ENCODE peak calls at places on chromosomes 11 and 22, in five cellular contexts. Y, K, Z, G and S are unnamed samples.

GRCh38 chr11:38971141-38971540 is 2373.1 kb upstream of the RAG2 start:
- DNase-seq in Z (no peak), Y (no peak), K (no peak), G (no peak), S (no peak)

GRCh38 chr22:26466196-26466595 is 17.4 kb downstream of the HPS4 start:
- DNase-seq in Z (no peak), K (no peak), Y (no peak), G (no peak), S (no peak)

GRCh38 chr11:20912046-20912821 is 242.8 kb downstream of the NELL1 start:
- DNase-seq in K (no peak), G (no peak), Z (no peak), Y (no peak), S (no peak)

GRCh38 chr11:86999859-87000753 is 37.6 kb upstream of the TMEM135 start:
- DNase-seq in G (no peak), K (no peak), Z (peak), Y (no peak), S (no peak)

GRCh38 chr11:14502039-14502438 is 2.4 kb upstream of the COPB1 start:
- DNase-seq in G (no peak), Y (no peak), K (no peak), Z (no peak), S (no peak)

GRCh38 chr11:11965192-11965591 is 43.2 kb downstream of the DKK3 start:
- DNase-seq in G (no peak), K (no peak), Y (no peak), Z (no peak), S (no peak)

GRCh38 chr11:102640946-102641345 is 15.8 kb upstream of the MMP20 start:
- DNase-seq in Z (no peak), G (no peak), Y (no peak), K (no peak), S (no peak)

GRCh38 chr22:19596680-19597398 is 72.6 kb upstream of the CLDN5 start:
- DNase-seq in K (no peak), G (no peak), Y (no peak), Z (no peak), S (no peak)

GRCh38 chr11:102010776-102011500 is 36.3 kb upstream of the CFAP300 start:
- DNase-seq in K (peak), Y (peak), Z (peak), G (peak), S (no peak)

GRCh38 chr11:16959528-16960100 is 54.6 kb downstream of the PLEKHA7 start:
- DNase-seq in K (no peak), G (no peak), Z (no peak), Y (no peak), S (no peak)

GRCh38 chr22:45505991-45506743 is 3.5 kb downstream of the FBLN1 start:
- DNase-seq in Y (no peak), Z (no peak), G (no peak), K (no peak), S (no peak)

GRCh38 chr11:115765803-115766239 is 261.6 kb upstream of the CADM1 start:
- DNase-seq in G (no peak), Y (no peak), K (no peak), Z (no peak), S (no peak)

GRCh38 chr22:29003975-29004646 is 57.5 kb downstream of the C22orf31 start:
- DNase-seq in G (no peak), Y (no peak), K (no peak), Z (peak), S (no peak)

GRCh38 chr11:27228232-27228631 is 134.8 kb downstream of the CCDC34 start:
- DNase-seq in Y (no peak), K (no peak), Z (no peak), G (no peak), S (no peak)

GRCh38 chr11:57432714-57433163 is 5.8 kb upstream of the SLC43A3 start:
- DNase-seq in Z (no peak), G (no peak), Y (no peak), K (no peak), S (no peak)

GRCh38 chr11:73995247-73995646 is 12.6 kb upstream of the UCP2 start:
- DNase-seq in Y (no peak), Z (no peak), G (no peak), K (no peak), S (no peak)

GRCh38 chr22:44671742-44672141 is 30.3 kb upstream of the PRR5 start:
- DNase-seq in Y (no peak), G (no peak), Z (no peak), K (no peak), S (no peak)

GRCh38 chr11:33039274-33040126 is at the start of gene TCP11L1:
- DNase-seq in Y (peak), Z (peak), G (peak), K (peak), S (no peak)

GRCh38 chr22:20247010-20247505 is 21.1 kb downstream of the RTN4R start:
- DNase-seq in G (no peak), K (no peak), Z (no peak), Y (no peak), S (no peak)

GRCh38 chr11:92349478-92350156 is 125.0 kb downstream of the FAT3 start:
- DNase-seq in Z (no peak), Y (no peak), K (no peak), G (no peak), S (no peak)

GRCh38 chr11:10303558-10304363 is 1.1 kb upstream of the ADM start:
- DNase-seq in G (no peak), Z (peak), K (peak), Y (no peak), S (no peak)

GRCh38 chr11:76880314-76880713 is 19.6 kb downstream of the ACER3 start:
- DNase-seq in K (no peak), G (no peak), Y (no peak), Z (no peak), S (no peak)

GRCh38 chr22:36423461-36424404 is 36.0 kb upstream of the MYH9 start:
- DNase-seq in Z (no peak), Y (no peak), G (no peak), K (no peak), S (no peak)

GRCh38 chr11:65859134-65859811 is 960 bp upstream of the MUS81 start:
- DNase-seq in Z (peak), G (peak), K (peak), Y (peak), S (peak)
- TF ChIP-seq POLR2AphosphoS5 in Z (peak), G (peak), K (peak), Y (peak), S (peak)

GRCh38 chr11:130773436-130773835 is 142.8 kb downstream of the SNX19 start:
- DNase-seq in G (no peak), Z (no peak), Y (no peak), K (no peak), S (no peak)

GRCh38 chr11:130766650-130767297 is 149.5 kb downstream of the SNX19 start:
- DNase-seq in Y (no peak), G (no peak), K (no peak), Z (no peak), S (no peak)

GRCh38 chr11:130771708-130772107 is 144.6 kb downstream of the SNX19 start:
- DNase-seq in Y (no peak), Z (no peak), K (no peak), G (no peak), S (no peak)

GRCh38 chr11:130772266-130773227 is 143.7 kb downstream of the SNX19 start:
- DNase-seq in Y (no peak), Z (peak), G (no peak), K (peak), S (no peak)

DNA sequence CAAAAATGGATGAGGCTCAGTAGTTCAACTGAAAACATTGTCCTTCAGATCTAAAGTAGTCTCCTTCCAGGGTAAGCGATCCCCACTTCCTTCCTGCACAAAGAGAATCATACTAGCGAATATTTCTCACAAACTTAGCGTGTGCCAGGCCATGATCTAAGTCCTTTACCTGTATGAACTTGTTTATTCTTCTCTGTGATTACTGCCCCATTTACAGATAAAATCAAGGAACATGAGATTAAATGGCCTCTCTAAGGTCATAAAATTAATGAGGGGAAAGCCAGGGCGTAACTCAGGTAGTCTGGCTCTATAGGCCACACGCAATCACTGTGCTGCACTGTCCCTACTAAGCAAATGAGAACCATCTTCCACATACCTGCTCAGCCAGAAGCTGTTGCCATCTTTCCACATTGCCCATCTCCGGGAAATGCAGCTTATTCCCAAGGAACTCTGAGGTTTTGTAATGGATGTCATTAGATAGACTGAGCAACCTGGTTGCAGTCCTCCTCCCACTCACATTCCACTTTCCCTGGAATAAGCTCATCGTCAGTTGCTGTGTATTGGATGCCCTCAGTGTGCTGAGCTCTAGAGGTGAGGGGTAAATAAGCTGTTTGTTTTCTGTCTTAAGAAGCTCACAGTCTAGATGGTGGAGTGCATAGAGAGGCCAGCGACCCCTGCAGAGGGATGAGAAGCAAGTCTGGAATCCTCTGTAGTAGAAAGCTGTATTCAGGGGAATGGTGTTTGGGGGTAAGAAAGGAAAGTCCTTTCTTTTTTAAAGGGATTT is 146.3 kb downstream of the SNX19 start:
- DNase-seq in K (no peak), G (no peak), Z (no peak), Y (no peak), S (no peak)
- TF ChIP-seq POLR2AphosphoS5 in K (no peak), G (no peak), Z (no peak), Y (no peak), S (no peak)

DNA sequence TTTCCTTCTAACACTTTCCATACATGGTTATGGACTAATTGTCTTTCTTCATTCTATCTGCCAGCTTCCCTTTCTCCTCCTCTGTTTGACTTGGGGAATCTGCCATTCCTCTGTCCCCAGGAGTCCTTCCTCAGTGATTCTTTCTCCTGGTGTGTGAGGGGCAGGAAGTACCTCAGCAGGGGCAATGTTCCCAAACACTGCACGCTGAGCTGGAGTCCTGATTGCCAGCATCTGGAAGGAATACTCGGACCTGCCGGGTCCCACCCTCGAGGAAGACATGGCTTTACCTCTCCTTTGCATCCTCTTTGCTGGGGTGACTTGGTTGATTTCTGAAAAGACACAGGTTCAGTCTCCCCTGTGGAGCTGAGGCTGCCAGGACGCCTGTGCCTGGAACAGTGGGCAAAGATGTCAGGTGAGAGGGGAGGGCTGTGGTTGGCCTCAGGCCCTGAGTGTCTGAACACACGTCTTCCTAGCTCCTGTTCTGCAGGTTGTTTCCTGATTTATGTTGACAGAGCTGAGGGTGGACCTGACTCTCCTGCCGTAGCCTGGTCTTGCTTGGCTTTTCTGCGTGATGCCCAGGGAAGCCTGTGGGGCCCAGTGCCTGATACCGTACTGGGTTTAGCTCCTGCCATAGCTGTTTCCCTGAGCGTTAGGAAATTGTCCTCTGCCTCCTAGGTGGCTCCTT is 4.3 kb downstream of the COX8A start:
- DNase-seq in G (no peak), Y (no peak), K (no peak), Z (no peak), S (no peak)
- TF ChIP-seq POLR2AphosphoS5 in G (no peak), Y (no peak), K (no peak), Z (no peak), S (no peak)

GRCh38 chr22:37627091-37627490 is 12.4 kb upstream of the SH3BP1 start:
- DNase-seq in K (no peak), G (no peak), Y (no peak), Z (no peak), S (no peak)

GRCh38 chr22:37626144-37626543 is 13.3 kb upstream of the SH3BP1 start:
- DNase-seq in Y (no peak), G (peak), Z (peak), K (peak), S (no peak)

GRCh38 chr22:37628830-37629229 is 10.6 kb upstream of the SH3BP1 start:
- DNase-seq in K (no peak), Y (no peak), Z (no peak), G (no peak), S (no peak)

GRCh38 chr22:37626556-37627075 is 12.9 kb upstream of the SH3BP1 start:
- DNase-seq in Z (no peak), K (peak), Y (no peak), G (no peak), S (no peak)

DNA sequence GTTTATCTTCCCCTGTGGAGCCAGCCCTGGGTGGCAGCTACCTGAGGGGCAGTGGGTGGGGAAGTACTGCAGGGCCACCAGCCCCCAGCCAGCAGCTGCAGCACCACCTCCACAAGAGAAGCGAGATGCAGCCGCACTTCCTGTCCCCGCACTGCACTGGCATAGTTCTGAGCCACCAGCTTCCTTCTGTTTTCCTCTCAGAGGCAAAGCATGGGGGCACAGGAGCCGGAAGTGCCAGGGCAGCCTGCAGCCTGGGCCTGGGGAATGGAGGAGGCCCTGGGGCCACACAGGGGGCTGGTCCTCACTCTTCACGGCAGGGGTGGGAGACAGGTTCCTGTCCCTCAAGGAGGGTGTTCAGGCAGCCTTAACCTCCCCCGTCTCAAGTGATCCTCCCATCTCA is 11.9 kb upstream of the SH3BP1 start:
- DNase-seq in Y (no peak), K (peak), G (no peak), Z (no peak), S (no peak)
- TF ChIP-seq POLR2AphosphoS5 in Y (no peak), K (no peak), G (no peak), Z (no peak), S (no peak)

DNA sequence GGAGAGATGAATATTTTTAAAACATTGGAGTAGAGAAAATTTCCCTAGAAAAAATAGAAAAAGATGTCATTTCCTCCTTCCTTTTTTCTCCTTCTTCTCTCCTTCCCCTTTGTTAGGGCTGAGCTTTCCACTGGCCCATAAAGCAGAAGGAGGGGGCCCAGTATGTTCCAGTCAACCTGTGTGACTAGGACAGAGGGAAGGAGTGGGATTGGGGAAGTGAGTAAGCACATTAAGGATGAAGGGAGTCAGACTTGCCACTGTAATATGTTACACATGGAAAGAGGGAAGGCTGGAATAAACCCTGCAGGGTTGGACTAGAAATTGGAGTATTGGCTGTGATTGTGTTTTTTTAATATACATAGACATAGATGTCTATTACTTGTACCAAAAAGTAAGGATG is 20.1 kb upstream of the SPINDOC start:
- DNase-seq in Y (no peak), Z (no peak), G (no peak), K (no peak), S (no peak)
- TF ChIP-seq POLR2AphosphoS5 in Y (no peak), Z (no peak), G (no peak), K (no peak), S (no peak)

GRCh38 chr11:30452114-30452513 is 129.2 kb downstream of the ARL14EP start:
- DNase-seq in Y (no peak), Z (no peak), G (no peak), K (no peak), S (no peak)

GRCh38 chr11:30453705-30454104 is 130.8 kb downstream of the ARL14EP start:
- DNase-seq in Y (no peak), G (no peak), Z (no peak), K (no peak), S (no peak)

GRCh38 chr11:30455025-30455424 is 131.1 kb downstream of the MPPED2 start:
- DNase-seq in Z (no peak), G (no peak), Y (no peak), K (no peak), S (no peak)

GRCh38 chr11:30452842-30453241 is 129.9 kb downstream of the ARL14EP start:
- DNase-seq in K (no peak), Y (no peak), Z (no peak), G (no peak), S (no peak)

DNA sequence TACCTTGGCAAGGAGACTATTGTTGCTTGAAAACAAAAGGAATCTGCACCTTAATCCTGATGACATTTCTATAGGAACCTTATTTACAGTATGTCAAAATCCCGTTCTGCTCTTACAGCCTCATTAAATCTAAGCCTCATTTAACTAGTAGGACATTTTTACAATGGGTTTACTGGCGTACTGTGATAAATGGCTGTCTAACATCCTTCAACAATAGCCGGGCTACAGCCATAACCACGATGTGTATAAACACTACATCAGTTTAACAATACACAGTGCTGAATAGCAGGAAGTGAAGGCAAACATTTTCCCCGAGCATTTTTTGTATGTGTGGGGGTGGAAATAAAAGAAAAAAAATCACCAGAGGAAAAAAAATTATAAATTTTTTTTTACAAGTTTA is 131.2 kb downstream of the ARL14EP start:
- DNase-seq in Z (no peak), Y (no peak), K (no peak), G (no peak), S (no peak)
- TF ChIP-seq POLR2AphosphoS5 in Z (no peak), Y (no peak), K (no peak), G (no peak), S (no peak)

DNA sequence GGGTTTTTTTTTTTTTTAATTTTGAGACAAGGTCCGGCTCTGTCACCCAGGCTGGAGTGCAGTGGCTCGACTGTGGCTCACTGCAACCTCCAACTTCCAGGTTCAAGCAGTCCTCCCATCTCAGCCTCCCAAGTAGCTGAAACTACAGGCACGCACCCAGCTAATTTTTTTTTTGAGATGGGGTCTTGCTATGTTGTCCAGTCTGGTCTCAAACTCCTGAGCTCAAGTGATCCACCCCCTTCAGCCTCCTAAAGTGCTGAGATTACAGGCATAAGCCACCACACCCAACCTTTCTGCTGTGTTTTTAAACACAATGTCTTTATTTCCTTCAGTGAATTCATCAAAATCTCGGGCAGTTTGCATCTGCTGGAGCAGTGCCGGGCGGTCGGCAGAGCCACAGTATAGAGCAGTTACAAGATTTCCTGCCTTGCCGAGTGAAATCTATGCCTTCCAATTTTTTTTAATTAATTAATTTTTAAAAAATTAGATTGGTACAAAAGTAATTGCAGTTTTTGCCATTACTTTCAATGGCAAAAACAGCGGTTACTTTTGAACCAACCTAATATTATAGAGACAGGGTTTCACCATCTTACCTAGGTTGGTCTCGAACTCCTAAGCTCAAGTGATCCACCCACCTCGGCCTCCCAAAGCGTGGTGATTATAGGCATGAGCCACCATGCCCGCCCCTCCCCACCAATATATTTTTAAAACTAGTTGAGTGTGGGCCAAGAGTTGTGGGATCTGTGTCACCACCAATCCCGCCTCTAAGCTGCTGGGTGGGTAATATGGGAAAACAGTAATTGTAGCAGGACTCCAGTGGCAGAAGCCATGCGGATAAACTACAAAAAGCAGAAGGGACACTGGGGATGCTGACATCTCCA is 2.7 kb upstream of the ACY3 start:
- DNase-seq in Y (no peak), K (peak), G (peak), Z (no peak), S (no peak)
- TF ChIP-seq POLR2AphosphoS5 in Y (no peak), K (no peak), G (no peak), Z (no peak), S (no peak)

GRCh38 chr11:118435233-118435892 is 929 bp upstream of the KMT2A start:
- DNase-seq in Y (peak), Z (peak), G (peak), K (peak), S (peak)
- TF ChIP-seq POLR2AphosphoS5 in Y (no peak), Z (no peak), G (no peak), K (no peak), S (peak)